ENCODE peak calls at places on chromosomes 16 and 17, in four cellular contexts. R, J, N and E are unnamed samples.

GRCh38 chr17:65975878-65976277 is 216.1 kb downstream of the CEP112 start:
- DNase-seq in R (no peak), J (no peak), N (no peak), E (peak; percentile 74)

GRCh38 chr17:49217651-49218413 is 7.3 kb downstream of the ABI3 start:
- DNase-seq in J (no peak), N (peak; percentile 93), R (peak; percentile 74), E (peak; percentile 94)

GRCh38 chr17:6461246-6461645 is 17.0 kb downstream of the PIMREG start:
- DNase-seq in R (no peak), N (no peak), J (no peak), E (no peak)

GRCh38 chr17:71759422-71760060 is 361.3 kb upstream of the SOX9 start:
- DNase-seq in N (no peak), J (no peak), R (no peak), E (no peak)

GRCh38 chr17:74117999-74118421 is 85.5 kb upstream of the RPL38 start:
- DNase-seq in J (no peak), R (no peak), N (no peak), E (no peak)

GRCh38 chr16:5916711-5917191 is 819.2 kb upstream of the EEF2KMT start:
- DNase-seq in J (no peak), N (no peak), R (no peak), E (no peak)

GRCh38 chr16:67661101-67661661 is 421 bp downstream of the PARD6A start:
- DNase-seq in R (no peak), J (no peak), N (no peak), E (no peak)

GRCh38 chr17:42744283-42744805 is 496 bp downstream of the EZH1 start:
- DNase-seq in N (peak; percentile 16), R (peak; percentile 56), J (peak; percentile 73), E (peak; percentile 58)

GRCh38 chr17:41773190-41773588 is 13.3 kb downstream of the JUP start:
- DNase-seq in N (no peak), R (no peak), J (no peak), E (no peak)

GRCh38 chr16:64991011-64991410 is 130.9 kb downstream of the CDH11 start:
- DNase-seq in N (no peak), R (no peak), J (no peak), E (no peak)

GRCh38 chr17:67475161-67475887 is 98.2 kb downstream of the PITPNC1 start:
- DNase-seq in J (peak; percentile 18), N (peak; percentile 53), R (peak; percentile 43), E (peak; percentile 85)

GRCh38 chr17:67479119-67479517 is 102.0 kb downstream of the PITPNC1 start:
- DNase-seq in R (no peak), J (no peak), N (no peak), E (no peak)

GRCh38 chr17:67478266-67479118 is 101.4 kb downstream of the PITPNC1 start:
- DNase-seq in R (no peak), J (no peak), N (no peak), E (no peak)

GRCh38 chr17:67476787-67477335 is 99.8 kb downstream of the PITPNC1 start:
- DNase-seq in N (no peak), J (no peak), R (no peak), E (no peak)

GRCh38 chr17:67477687-67478086 is 100.6 kb downstream of the PITPNC1 start:
- DNase-seq in R (no peak), J (no peak), N (no peak), E (no peak)
- TF ChIP-seq SPI1 in R (no peak), J (no peak), N (no peak), E (no peak)

DNA sequence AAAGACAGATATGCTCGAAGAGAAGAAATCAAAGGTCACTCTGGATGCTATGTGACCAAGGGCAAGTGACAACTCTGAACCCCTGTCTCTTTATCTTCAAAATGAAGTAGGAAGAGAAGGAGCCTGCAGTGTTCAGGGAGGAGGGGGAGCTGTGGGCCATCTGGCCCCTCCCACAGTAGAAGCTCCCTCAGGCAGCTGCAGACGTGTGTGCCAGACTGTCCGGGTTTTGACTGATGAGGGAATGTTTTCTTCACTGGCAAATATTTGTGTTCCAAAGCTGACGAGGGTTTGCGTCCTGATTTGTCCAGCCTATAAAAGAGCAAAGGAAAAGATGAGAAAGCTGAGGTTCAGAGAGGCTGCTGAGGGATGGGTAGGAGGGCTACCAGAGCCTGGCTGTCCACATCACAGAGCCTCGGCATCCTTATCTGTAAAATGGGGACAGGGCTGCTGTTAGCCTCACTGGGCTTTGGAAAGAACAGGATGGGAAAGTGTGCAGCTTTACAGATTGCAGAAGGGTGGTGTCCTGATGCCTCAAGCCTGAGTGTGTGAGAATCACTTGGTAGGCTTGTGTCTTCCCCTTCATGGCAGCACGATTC is 1.8 kb upstream of the GINS2 start:
- DNase-seq in J (no peak), N (no peak), R (no peak), E (no peak)
- TF ChIP-seq SPI1 in J (no peak), N (no peak), R (no peak), E (no peak)

GRCh38 chr16:86048221-86048620 is 149.3 kb downstream of the IRF8 start:
- DNase-seq in J (no peak), R (no peak), N (no peak), E (no peak)

GRCh38 chr16:86044881-86045600 is 146.1 kb downstream of the IRF8 start:
- DNase-seq in N (no peak), J (no peak), R (no peak), E (no peak)

GRCh38 chr16:86046026-86046713 is 147.2 kb downstream of the IRF8 start:
- DNase-seq in R (no peak), N (no peak), J (no peak), E (no peak)

GRCh38 chr16:86045601-86045971 is 146.6 kb downstream of the IRF8 start:
- DNase-seq in J (no peak), R (no peak), N (no peak), E (no peak)

DNA sequence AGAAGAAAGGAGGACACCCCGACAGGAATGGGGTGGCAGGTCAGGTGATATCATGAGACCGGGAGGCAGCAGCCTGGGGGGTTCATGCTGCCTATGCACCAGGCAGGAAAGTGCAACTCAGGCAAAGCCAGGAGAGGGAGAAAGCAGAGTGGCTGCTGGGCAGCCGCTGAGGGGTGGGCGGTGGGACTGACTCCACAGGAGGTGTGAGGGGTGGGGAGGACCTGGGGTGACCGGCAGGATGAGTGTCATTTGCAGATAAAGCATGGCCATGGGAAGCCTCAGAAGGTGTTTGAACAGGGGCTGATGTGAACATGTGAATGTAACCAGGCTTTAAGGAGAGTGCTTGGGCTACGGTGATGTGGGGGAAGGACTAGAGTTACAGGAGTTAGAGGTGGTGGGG is 147.9 kb downstream of the IRF8 start:
- DNase-seq in N (no peak), R (no peak), J (peak; percentile 37), E (no peak)
- TF ChIP-seq SPI1 in N (no peak), R (no peak), J (no peak), E (no peak)

DNA sequence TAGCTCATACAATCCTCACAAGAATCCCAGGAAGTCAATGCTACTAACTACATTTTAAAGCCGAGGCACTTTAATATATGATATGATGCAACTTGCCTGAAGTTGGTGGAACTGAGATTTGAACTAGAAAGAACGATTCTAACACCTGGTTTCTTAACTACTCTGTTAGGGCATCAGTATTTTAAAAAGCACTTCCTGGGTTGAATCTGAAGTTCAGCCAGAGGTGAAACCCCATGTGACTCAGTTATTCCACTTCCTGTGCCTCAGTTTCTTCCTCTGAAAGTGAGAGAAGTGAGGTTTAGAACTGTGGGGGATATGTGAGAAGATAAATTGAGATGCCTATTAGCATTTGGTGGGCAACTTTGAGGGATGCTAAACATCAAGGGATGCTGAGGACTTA is 129.4 kb upstream of the ANKFN1 start:
- DNase-seq in N (no peak), R (no peak), J (no peak), E (no peak)
- TF ChIP-seq SPI1 in N (no peak), R (no peak), J (no peak), E (no peak)

DNA sequence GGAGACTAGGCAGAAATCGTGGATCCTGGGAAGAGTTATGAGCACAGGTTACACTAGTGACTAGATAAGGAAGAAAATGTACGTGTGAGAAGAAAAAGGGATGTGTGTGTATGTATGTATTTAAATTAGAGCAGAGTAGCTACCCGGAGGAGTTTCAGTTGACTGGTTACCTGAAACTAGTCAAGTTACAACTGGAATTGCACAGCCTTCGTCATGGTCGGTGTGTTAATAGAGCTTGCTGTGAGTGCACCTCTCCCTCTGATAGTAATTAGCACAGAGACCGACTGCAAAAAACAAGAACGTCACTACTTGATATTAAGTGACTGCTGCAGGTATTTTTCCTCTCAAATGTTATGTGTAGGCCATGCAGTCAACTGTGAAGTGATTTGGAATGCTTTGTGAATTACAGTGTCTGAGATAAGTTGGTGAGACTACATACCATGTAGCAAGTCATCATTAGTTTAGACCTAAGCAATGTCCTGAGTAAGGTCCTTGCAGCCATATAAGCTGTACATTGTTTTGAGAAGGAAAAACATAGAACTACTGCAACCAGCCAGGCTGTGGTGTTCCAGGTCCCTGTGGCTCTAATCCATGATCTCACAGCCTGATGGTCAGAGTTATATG is 95.7 kb downstream of the WNT3 start:
- DNase-seq in R (no peak), N (no peak), J (no peak), E (no peak)
- TF ChIP-seq SPI1 in R (no peak), N (no peak), J (no peak), E (no peak)

DNA sequence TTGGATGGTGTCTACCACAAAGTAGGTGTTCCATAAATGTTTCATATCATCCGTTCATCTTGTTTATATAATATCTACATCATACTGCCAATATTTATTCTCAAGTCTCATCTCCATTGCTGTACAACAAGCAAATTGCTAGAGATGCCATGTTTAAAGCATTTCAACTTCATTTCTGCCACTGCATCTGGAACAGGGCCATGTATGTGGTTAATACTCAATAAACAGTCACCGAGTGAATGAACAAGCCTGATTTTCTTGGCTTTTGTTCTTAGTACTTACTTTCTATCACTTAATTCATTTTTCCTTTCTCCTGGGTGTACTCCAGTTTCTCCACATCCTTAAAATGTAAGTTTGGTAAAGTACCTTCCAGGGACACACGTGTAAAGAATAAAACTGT is 107.6 kb downstream of the KCNJ2 start:
- DNase-seq in R (no peak), N (no peak), J (no peak), E (no peak)
- TF ChIP-seq SPI1 in R (no peak), N (no peak), J (no peak), E (no peak)

GRCh38 chr17:27049104-27049784 is 244.7 kb upstream of the WSB1 start:
- DNase-seq in N (no peak), J (no peak), R (no peak), E (no peak)
- TF ChIP-seq SPI1 in N (no peak), J (no peak), R (no peak), E (no peak)